ENCODE peak calls at places on chromosomes 5 and 9, in six cellular contexts. X is testis, U is pancreas, W is astrocyte, S is progenitor cell of endocrine pancreas, Y is mammary epithelial cell. L is an unnamed sample.

GRCh38 chr9:114097613-114098020 is 1.5 kb downstream of the KIF12 start:
- DNase-seq in X (peak; percentile 70), U (peak; percentile 75), W (peak; percentile 13), S (no peak), Y (peak; percentile 51), L (peak; percentile 45)

GRCh38 chr5:88298425-88298824 is 29.8 kb upstream of the TMEM161B start:
- DNase-seq in X (no peak), U (no peak), W (peak; percentile 51), S (no peak), Y (peak; percentile 12), L (no peak)

GRCh38 chr9:85420750-85421149 is 321.0 kb downstream of the AGTPBP1 start:
- DNase-seq in X (no peak), U (no peak), W (peak; percentile 28), S (no peak), Y (no peak), L (no peak)

GRCh38 chr5:56123531-56124243 is 109.4 kb downstream of the ANKRD55 start:
- DNase-seq in X (no peak), U (no peak), W (peak; percentile 100), S (no peak), Y (peak; percentile 78), L (peak; percentile 37)

GRCh38 chr5:134523543-134524136 is 1.8 kb upstream of the JADE2 start:
- DNase-seq in X (no peak), U (no peak), W (no peak), S (no peak), Y (no peak), L (no peak)

GRCh38 chr5:112710896-112711295 is 26.8 kb upstream of the APC start:
- DNase-seq in X (no peak), U (no peak), W (no peak), S (no peak), Y (no peak), L (no peak)

GRCh38 chr5:161064800-161065199 is 212.8 kb upstream of the ATP10B start:
- DNase-seq in X (no peak), U (no peak), W (no peak), S (no peak), Y (no peak), L (no peak)

GRCh38 chr9:127929044-127929979 is 1.3 kb downstream of the PIP5KL1 start:
- DNase-seq in X (no peak), U (no peak), W (no peak), S (no peak), Y (no peak), L (no peak)

GRCh38 chr9:115333671-115334070 is 215.7 kb upstream of the TNC start:
- DNase-seq in X (no peak), U (no peak), W (no peak), S (no peak), Y (peak; percentile 14), L (no peak)

GRCh38 chr9:135879619-135880018 is 27.7 kb downstream of the CAMSAP1 start:
- DNase-seq in X (no peak), U (no peak), W (no peak), S (no peak), Y (no peak), L (no peak)

GRCh38 chr9:94804917-94805544 is 78.5 kb downstream of the AOPEP start:
- DNase-seq in X (no peak), U (no peak), W (peak; percentile 34), S (no peak), Y (peak; percentile 11), L (no peak)

GRCh38 chr5:172450861-172451695 is 3.2 kb downstream of the SH3PXD2B start:
- DNase-seq in X (no peak), U (peak; percentile 36), W (no peak), S (no peak), Y (no peak), L (no peak)

GRCh38 chr5:1057485-1057825 is 48.9 kb downstream of the NKD2 start:
- DNase-seq in X (no peak), U (peak; percentile 21), W (no peak), S (no peak), Y (no peak), L (no peak)

GRCh38 chr5:83510199-83510730 is 38.7 kb downstream of the VCAN start:
- DNase-seq in X (no peak), U (no peak), W (peak; percentile 34), S (no peak), Y (no peak), L (no peak)

GRCh38 chr5:81204205-81204604 is 28.9 kb upstream of the CKMT2 start:
- DNase-seq in X (no peak), U (no peak), W (no peak), S (no peak), Y (no peak), L (no peak)

GRCh38 chr5:81203729-81204128 is 29.4 kb upstream of the CKMT2 start:
- DNase-seq in X (no peak), U (no peak), W (no peak), S (no peak), Y (no peak), L (no peak)

GRCh38 chr5:81207009-81207408 is 26.1 kb upstream of the CKMT2 start:
- DNase-seq in X (no peak), U (no peak), W (no peak), S (no peak), Y (no peak), L (no peak)

GRCh38 chr5:81202652-81203051 is 30.5 kb upstream of the CKMT2 start:
- DNase-seq in X (peak; percentile 19), U (no peak), W (no peak), S (no peak), Y (no peak), L (no peak)

DNA sequence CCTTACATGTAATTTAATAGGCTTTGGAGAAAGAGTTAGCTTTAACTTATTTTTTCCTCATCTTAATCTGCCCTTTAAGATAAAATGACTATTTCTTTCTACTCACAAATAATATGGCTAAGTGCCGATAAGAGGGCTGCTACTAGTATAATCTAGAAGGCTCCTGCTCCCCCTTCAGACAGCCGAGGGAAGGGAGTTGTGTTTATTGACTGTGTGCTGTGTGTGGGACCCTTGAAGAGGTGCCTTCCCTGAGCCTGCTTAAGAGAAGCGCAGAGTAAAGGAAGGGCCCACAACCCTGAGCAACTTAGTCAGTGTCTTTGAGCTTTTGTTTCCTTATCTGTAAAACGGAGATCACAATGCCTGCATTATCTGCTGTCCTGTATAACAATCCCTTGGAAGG is 28.1 kb upstream of the CKMT2 start:
- DNase-seq in X (no peak), U (no peak), W (no peak), S (no peak), Y (no peak), L (no peak)
- TF ChIP-seq CTCF in X (no peak), U (no peak), W (no peak), S (no peak), Y (no peak), L (no peak)

GRCh38 chr5:179149278-179149677 is 89.1 kb downstream of the ZNF354C start:
- DNase-seq in X (no peak), U (no peak), W (no peak), S (no peak), Y (no peak), L (no peak)
- TF ChIP-seq CTCF in X (no peak), U (no peak), W (no peak), S (no peak), Y (no peak), L (no peak)

GRCh38 chr5:30401479-30402058 is 791.9 kb upstream of the CDH6 start:
- DNase-seq in X (peak; percentile 81), U (no peak), W (peak; percentile 18), S (peak; percentile 31), Y (peak; percentile 4), L (peak; percentile 19)
- TF ChIP-seq CTCF in X (no peak), U (peak; percentile 15), W (peak; percentile 69), S (peak; percentile 80), Y (peak; percentile 43), L (no peak)

GRCh38 chr5:33297760-33298216 is 143.0 kb upstream of the TARS1 start:
- DNase-seq in X (peak; percentile 50), U (no peak), W (no peak), S (no peak), Y (no peak), L (no peak)
- TF ChIP-seq CTCF in X (peak; percentile 22), U (no peak), W (no peak), S (peak; percentile 19), Y (no peak), L (no peak)

GRCh38 chr5:180090769-180091546 is 19.4 kb upstream of the RNF130 start:
- DNase-seq in X (peak; percentile 46), U (peak; percentile 65), W (peak; percentile 16), S (no peak), Y (peak; percentile 24), L (no peak)
- TF ChIP-seq CTCF in X (peak; percentile 16), U (no peak), W (no peak), S (no peak), Y (no peak), L (no peak)